ENCODE peak calls at places on chromosome 4, in six cellular contexts. C is HEK293T; P is mucosa of descending colon; B is hepatocyte; I is activated T-cell treated with anti-CD3 and anti-CD28 coated beads, Interleukin-2, amount 50 U/mL, for 72 hours; L is upper lobe of left lung. U is an unnamed sample.

GRCh38 chr4:138279286-138279685 is 37.1 kb upstream of the SLC7A11 start:
- DNase-seq in L (no peak), P (no peak), B (no peak), I (no peak), C (no peak), U (no peak)

GRCh38 chr4:665381-665750 is 8.7 kb downstream of the ATP5ME start:
- DNase-seq in P (no peak), L (no peak), B (no peak), I (no peak), C (no peak), U (no peak)

GRCh38 chr4:173530326-173531062 is 465 bp upstream of the HAND2 start:
- DNase-seq in C (no peak), L (no peak), B (no peak), I (no peak), P (no peak), U (no peak)

GRCh38 chr4:38982356-38983095 is 49.7 kb downstream of the TMEM156 start:
- DNase-seq in L (no peak), P (no peak), B (no peak), I (no peak), C (no peak), U (no peak)

GRCh38 chr4:163679189-163679588 is 184.7 kb downstream of the TMA16 start:
- DNase-seq in C (peak), B (peak), L (no peak), I (no peak), P (no peak), U (peak)

GRCh38 chr4:126727461-126727860 is 905.3 kb upstream of the INTU start:
- DNase-seq in I (no peak), B (no peak), P (no peak), C (no peak), L (no peak), U (no peak)

GRCh38 chr4:69322055-69322454 is 41.8 kb downstream of the UGT2B28 start:
- DNase-seq in I (no peak), B (no peak), C (no peak), L (no peak), P (no peak), U (no peak)

GRCh38 chr4:183348136-183348535 is 25.9 kb upstream of the CLDN24 start:
- DNase-seq in L (no peak), B (no peak), I (no peak), C (no peak), P (no peak), U (no peak)

GRCh38 chr4:169611157-169611556 is 1.2 kb downstream of the NEK1 start:
- DNase-seq in I (no peak), P (no peak), L (no peak), C (no peak), B (no peak), U (no peak)

GRCh38 chr4:142369141-142369540 is 477.0 kb downstream of the INPP4B start:
- DNase-seq in L (no peak), C (no peak), P (no peak), I (no peak), B (no peak), U (no peak)

GRCh38 chr4:150368667-150369066 is 213.3 kb upstream of the MAB21L2 start:
- DNase-seq in I (no peak), B (no peak), L (no peak), C (no peak), P (no peak), U (no peak)

GRCh38 chr4:1544861-1545275 is 138.6 kb upstream of the NKX1-1 start:
- DNase-seq in L (no peak), B (peak), P (peak), C (no peak), I (no peak), U (peak)

GRCh38 chr4:73429118-73429517 is 6.9 kb upstream of the AFP start:
- DNase-seq in B (no peak), I (no peak), C (no peak), L (no peak), P (no peak), U (no peak)

GRCh38 chr4:76898949-76899640 is 1.2 kb upstream of the SOWAHB start:
- DNase-seq in P (no peak), I (no peak), C (no peak), L (no peak), B (no peak), U (no peak)

GRCh38 chr4:173318648-173319211 is 15.4 kb downstream of the HMGB2 start:
- DNase-seq in I (no peak), C (no peak), B (peak), L (no peak), P (no peak), U (peak)

GRCh38 chr4:118034061-118034785 is at the start of gene NDST3:
- DNase-seq in B (peak), I (peak), P (peak), C (peak), L (peak), U (peak)

GRCh38 chr4:52665592-52665991 is 6.5 kb upstream of the USP46 start:
- DNase-seq in I (no peak), C (no peak), L (no peak), B (no peak), P (no peak), U (no peak)

GRCh38 chr4:177480796-177481195 is 38.6 kb upstream of the AGA start:
- DNase-seq in C (no peak), I (no peak), L (no peak), B (no peak), P (no peak), U (no peak)

GRCh38 chr4:168636506-168637176 is 139.8 kb downstream of the PALLD start:
- DNase-seq in P (no peak), C (no peak), L (no peak), B (no peak), I (no peak), U (no peak)

GRCh38 chr4:124934921-124935320 is 222.4 kb upstream of the ANKRD50 start:
- DNase-seq in B (no peak), C (no peak), L (no peak), I (no peak), P (no peak), U (no peak)

GRCh38 chr4:109873791-109874514 is 26.0 kb downstream of the LRIT3 start:
- DNase-seq in P (no peak), B (peak), L (no peak), C (no peak), I (no peak), U (no peak)

GRCh38 chr4:77734928-77735327 is 84.2 kb downstream of the CNOT6L start:
- DNase-seq in L (peak), B (peak), C (no peak), P (peak), I (peak), U (no peak)

GRCh38 chr4:81352476-81352875 is 119.2 kb downstream of the RASGEF1B start:
- DNase-seq in C (no peak), L (no peak), P (no peak), I (no peak), B (no peak), U (no peak)

GRCh38 chr4:47085661-47086060 is 54.3 kb downstream of the GABRB1 start:
- DNase-seq in C (no peak), B (no peak), P (no peak), L (no peak), I (no peak), U (no peak)

GRCh38 chr4:46258436-46258835 is 131.5 kb downstream of the GABRA2 start:
- DNase-seq in B (no peak), P (no peak), I (no peak), C (no peak), L (no peak), U (no peak)

GRCh38 chr4:151043803-151044535 is 28.9 kb upstream of the LRBA start:
- DNase-seq in B (no peak), I (no peak), L (no peak), C (no peak), P (no peak), U (no peak)

GRCh38 chr4:19300213-19300612 is 951.5 kb upstream of the SLIT2 start:
- DNase-seq in I (no peak), C (no peak), L (no peak), B (no peak), P (no peak), U (no peak)

GRCh38 chr4:45079616-45080015 is 353.3 kb upstream of the GNPDA2 start:
- DNase-seq in L (no peak), I (no peak), P (no peak), C (no peak), B (no peak), U (no peak)

GRCh38 chr4:155906554-155907247 is 3.2 kb downstream of the TDO2 start:
- DNase-seq in C (no peak), L (no peak), P (no peak), I (no peak), B (peak), U (peak)

GRCh38 chr4:27040351-27040750 is 179.7 kb downstream of the STIM2 start:
- DNase-seq in C (no peak), L (no peak), B (no peak), I (no peak), P (no peak), U (no peak)

U was measured in HAP-1.